ENCODE peak calls at places on chromosomes 3 and 15, in four cellular contexts. F, D, R and W are unnamed samples.

GRCh38 chr3:82496890-82497560 is 735.6 kb upstream of the GBE1 start:
- DNase-seq in F (no peak), D (no peak), R (no peak), W (no peak)

GRCh38 chr3:124292329-124292728 is 300.4 kb upstream of the ROPN1 start:
- DNase-seq in F (no peak), D (no peak), R (no peak), W (no peak)

GRCh38 chr3:144107923-144108322 is 136.3 kb downstream of the DIPK2A start:
- DNase-seq in F (no peak), D (no peak), R (no peak), W (no peak)

GRCh38 chr15:74537736-74538135 is 3.3 kb upstream of the ARID3B start:
- DNase-seq in F (no peak), D (no peak), R (no peak), W (no peak)

GRCh38 chr3:139640456-139640855 is 37.3 kb downstream of the NMNAT3 start:
- DNase-seq in F (no peak), D (no peak), R (no peak), W (no peak)

GRCh38 chr3:192907784-192908183 is 9.9 kb downstream of the MB21D2 start:
- DNase-seq in F (no peak), D (no peak), R (no peak), W (no peak)

GRCh38 chr3:126083511-126083912 is 412 bp downstream of the SLC41A3 start:
- DNase-seq in F (peak), D (peak), R (no peak), W (peak)

GRCh38 chr15:77851696-77852095 is 219.0 kb upstream of the LINGO1 start:
- DNase-seq in F (no peak), D (no peak), R (peak), W (no peak)

GRCh38 chr3:15667484-15667883 is 65.9 kb downstream of the BTD start:
- DNase-seq in F (no peak), D (peak), R (no peak), W (no peak)

GRCh38 chr3:48694610-48695051 is 8.9 kb upstream of the NCKIPSD start:
- DNase-seq in F (peak), D (no peak), R (peak), W (peak)

GRCh38 chr3:63349583-63350177 is 71.6 kb downstream of the SYNPR start:
- DNase-seq in F (no peak), D (peak), R (no peak), W (peak)

GRCh38 chr3:182492536-182492935 is 300.8 kb upstream of the ATP11B start:
- DNase-seq in F (no peak), D (no peak), R (no peak), W (no peak)

GRCh38 chr3:126558336-126559071 is at the start of gene C3orf22:
- DNase-seq in F (peak), D (no peak), R (peak), W (no peak)

GRCh38 chr15:70113304-70113700 is 15.6 kb upstream of the TLE3 start:
- DNase-seq in F (peak), D (no peak), R (no peak), W (no peak)

GRCh38 chr15:25372298-25372697 is 66.5 kb downstream of the UBE3A start:
- DNase-seq in F (no peak), D (no peak), R (no peak), W (peak)

GRCh38 chr3:135106445-135106844 is 311.4 kb downstream of the EPHB1 start:
- DNase-seq in F (no peak), D (no peak), R (no peak), W (peak)

GRCh38 chr3:109806929-109807328 is 469.6 kb upstream of the DPPA4 start:
- DNase-seq in F (no peak), D (peak), R (no peak), W (peak)

GRCh38 chr15:86333819-86334218 is 254.1 kb downstream of the AGBL1 start:
- DNase-seq in F (no peak), D (no peak), R (no peak), W (peak)

GRCh38 chr15:59347915-59348314 is 24.8 kb downstream of the MYO1E start:
- DNase-seq in F (no peak), D (no peak), R (no peak), W (no peak)

GRCh38 chr3:27345493-27345892 is 23.7 kb downstream of the NEK10 start:
- DNase-seq in F (no peak), D (no peak), R (no peak), W (no peak)

GRCh38 chr3:135868801-135869200 is 96.7 kb upstream of the PPP2R3A start:
- DNase-seq in F (no peak), D (no peak), R (no peak), W (no peak)

GRCh38 chr3:13582366-13583250 is 33.7 kb downstream of the FBLN2 start:
- DNase-seq in F (no peak), D (no peak), R (peak), W (no peak)

GRCh38 chr15:72229076-72229946 is 1.7 kb downstream of the PKM start:
- DNase-seq in F (no peak), D (peak), R (no peak), W (peak)

GRCh38 chr3:57006048-57006709 is 54.3 kb upstream of the SPATA12 start:
- DNase-seq in F (no peak), D (no peak), R (no peak), W (no peak)

GRCh38 chr15:82851331-82851850 is 42.0 kb downstream of the WHAMM start:
- DNase-seq in F (no peak), D (no peak), R (no peak), W (no peak)

GRCh38 chr3:164024786-164025185 is 1053.5 kb downstream of the SI start:
- DNase-seq in F (no peak), D (no peak), R (no peak), W (no peak)

GRCh38 chr15:82139823-82140268 is 94.0 kb upstream of the MEX3B start:
- DNase-seq in F (no peak), D (no peak), R (no peak), W (peak)

GRCh38 chr15:95174880-95175279 is 943.5 kb downstream of the MCTP2 start:
- DNase-seq in F (no peak), D (no peak), R (no peak), W (peak)

GRCh38 chr15:63075072-63075995 is 32.8 kb downstream of the TPM1 start:
- DNase-seq in F (no peak), D (no peak), R (no peak), W (peak)

GRCh38 chr3:108441081-108441507 is 69.3 kb downstream of the MYH15 start:
- DNase-seq in F (no peak), D (no peak), R (no peak), W (peak)

GRCh38 chr15:31869640-31870335 is 160.5 kb upstream of the CHRNA7 start:
- DNase-seq in F (peak), D (no peak), R (no peak), W (no peak)

GRCh38 chr3:146746190-146746589 is 141.0 kb upstream of the PLSCR5 start:
- DNase-seq in F (no peak), D (no peak), R (no peak), W (peak)